ENCODE peak calls at places on chromosomes 5 and 9, in seven cellular contexts. D is HS-5, O is RKO, Q is posterior cingulate gyrus, S is foreskin fibroblast, Y is fibroblast of mammary gland, M is stromal cell of bone marrow. H is an unnamed sample.
A peak's percentile ranks its signal among the peaks of the same experiment; 100 is the strongest.

GRCh38 chr5:120450910-120451309 is 13.2 kb upstream of the PRR16 start:
- DNase-seq in D (no peak), O (no peak), Q (no peak), S (no peak), Y (no peak), M (no peak), H (peak; percentile 29)

GRCh38 chr5:179274321-179275315 is 70.6 kb downstream of the ADAMTS2 start:
- DNase-seq in D (no peak), O (no peak), Q (no peak), S (peak; percentile 41), Y (no peak), M (no peak), H (peak; percentile 36)

GRCh38 chr9:114098660-114099522 is at the start of gene KIF12:
- DNase-seq in D (no peak), O (no peak), Q (no peak), S (peak; percentile 21), Y (no peak), M (no peak), H (peak; percentile 91)

GRCh38 chr9:85349046-85349445 is 392.7 kb downstream of the AGTPBP1 start:
- DNase-seq in D (no peak), O (no peak), Q (no peak), S (no peak), Y (no peak), M (no peak), H (no peak)

GRCh38 chr5:127567026-127567768 is 49.8 kb downstream of the PRRC1 start:
- DNase-seq in D (no peak), O (no peak), Q (no peak), S (no peak), Y (no peak), M (no peak), H (no peak)

GRCh38 chr9:136787690-136788400 is 3.3 kb upstream of the TMEM141 start:
- DNase-seq in D (no peak), O (peak; percentile 85), Q (peak; percentile 55), S (peak; percentile 74), Y (peak; percentile 56), M (peak; percentile 24), H (peak; percentile 68)

GRCh38 chr5:93378073-93378472 is 202.9 kb downstream of the NR2F1-AS1 start:
- DNase-seq in D (peak; percentile 23), O (peak; percentile 73), Q (no peak), S (peak; percentile 78), Y (peak; percentile 89), M (peak; percentile 30), H (no peak)

GRCh38 chr9:112971415-112971814 is 40.6 kb downstream of the ZNF883 start:
- DNase-seq in D (no peak), O (peak; percentile 74), Q (no peak), S (peak; percentile 1), Y (peak; percentile 36), M (no peak), H (no peak)

GRCh38 chr9:79742145-79742820 is 170.5 kb downstream of the TLE4 start:
- DNase-seq in D (no peak), O (no peak), Q (no peak), S (no peak), Y (no peak), M (no peak), H (no peak)

GRCh38 chr5:124881333-124881732 is 134.9 kb upstream of the ZNF608 start:
- DNase-seq in D (no peak), O (no peak), Q (no peak), S (no peak), Y (no peak), M (no peak), H (no peak)

GRCh38 chr9:75111019-75111622 is 22.8 kb downstream of the OSTF1 start:
- DNase-seq in D (no peak), O (no peak), Q (no peak), S (no peak), Y (no peak), M (no peak), H (no peak)

H was measured in pancreas.